ENCODE peak calls at places on chromosomes 16 and 17, in ten cellular contexts. Y is stomach, S is esophagus muscularis mucosa, A is HepG2, C is sigmoid colon, D is A549, X is ovary, G is upper lobe of left lung, F is transverse colon, H is tibial nerve. W is an unnamed sample.

GRCh38 chr17:30454635-30455034 is 22.6 kb upstream of the GOSR1 start:
- DNase-seq in C (no peak), G (no peak), D (no peak), A (no peak), X (no peak), F (no peak), S (no peak), Y (no peak), H (no peak), W (no peak)

GRCh38 chr17:29592850-29593545 is at the start of gene ANKRD13B:
- DNase-seq in G (peak), F (peak), S (no peak), A (no peak), H (no peak), C (peak), D (no peak), X (peak), Y (no peak), W (no peak)

GRCh38 chr17:6496116-6496481 is 51.8 kb downstream of the PIMREG start:
- DNase-seq in F (no peak), H (no peak), Y (no peak), C (peak), S (no peak), D (no peak), X (peak), A (no peak), G (no peak), W (peak)

GRCh38 chr16:4510131-4510530 is 28.4 kb downstream of the CDIP1 start:
- DNase-seq in H (no peak), D (no peak), G (no peak), Y (no peak), C (no peak), X (no peak), A (no peak), S (no peak), F (no peak), W (no peak)

GRCh38 chr16:57147381-57148191 is 38.3 kb downstream of the PSME3IP1 start:
- DNase-seq in Y (no peak), X (peak), C (peak), G (no peak), H (no peak), A (no peak), S (no peak), F (no peak), D (no peak), W (no peak)

GRCh38 chr17:46047398-46047797 is 48.3 kb downstream of the STH start:
- DNase-seq in C (no peak), S (no peak), G (no peak), X (no peak), A (no peak), Y (no peak), H (no peak), D (no peak), F (peak), W (no peak)

GRCh38 chr17:155576-155975 is 18.2 kb downstream of the SCGB1C2 start:
- DNase-seq in Y (no peak), D (no peak), X (no peak), S (no peak), H (no peak), G (no peak), F (no peak), A (no peak), C (peak), W (no peak)

GRCh38 chr17:30368896-30369720 is 9.6 kb upstream of the CPD start:
- DNase-seq in X (no peak), D (no peak), G (peak), F (no peak), C (no peak), Y (no peak), H (no peak), A (no peak), S (no peak), W (no peak)

GRCh38 chr16:54135361-54136275 is 151.0 kb downstream of the IRX3 start:
- DNase-seq in A (no peak), G (no peak), F (no peak), H (no peak), Y (no peak), X (no peak), S (no peak), C (no peak), D (no peak), W (no peak)

GRCh38 chr16:53737563-53737962 is 33.6 kb downstream of the FTO start:
- DNase-seq in G (no peak), C (no peak), F (no peak), D (no peak), A (no peak), S (no peak), X (no peak), Y (no peak), H (no peak), W (no peak)

GRCh38 chr17:81189670-81190530 is 23.9 kb upstream of the AATK start:
- DNase-seq in F (no peak), Y (no peak), C (no peak), D (peak), H (no peak), S (no peak), A (peak), G (peak), X (no peak), W (no peak)

GRCh38 chr16:85399583-85400284 is 213.4 kb upstream of the GSE1 start:
- DNase-seq in H (no peak), G (peak), D (no peak), F (no peak), C (peak), S (no peak), A (no peak), Y (no peak), X (peak), W (no peak)

GRCh38 chr16:23502466-23502865 is 7.8 kb downstream of the GGA2 start:
- DNase-seq in G (no peak), S (no peak), Y (no peak), A (no peak), D (no peak), F (no peak), H (no peak), X (no peak), C (no peak), W (no peak)

GRCh38 chr17:81251943-81252301 is 12.8 kb downstream of the NDUFAF8 start:
- DNase-seq in Y (no peak), F (peak), C (no peak), S (no peak), X (no peak), D (no peak), H (no peak), A (no peak), G (peak), W (no peak)

GRCh38 chr17:47895254-47895855 is 681 bp upstream of the SP2 start:
- DNase-seq in X (no peak), A (no peak), H (no peak), S (peak), C (no peak), D (peak), Y (peak), G (no peak), F (peak), W (peak)

GRCh38 chr17:31394544-31394943 is 3.1 kb downstream of the RAB11FIP4 start:
- DNase-seq in A (peak), S (no peak), G (no peak), F (no peak), H (no peak), X (peak), Y (peak), C (no peak), D (no peak), W (peak)

DNA sequence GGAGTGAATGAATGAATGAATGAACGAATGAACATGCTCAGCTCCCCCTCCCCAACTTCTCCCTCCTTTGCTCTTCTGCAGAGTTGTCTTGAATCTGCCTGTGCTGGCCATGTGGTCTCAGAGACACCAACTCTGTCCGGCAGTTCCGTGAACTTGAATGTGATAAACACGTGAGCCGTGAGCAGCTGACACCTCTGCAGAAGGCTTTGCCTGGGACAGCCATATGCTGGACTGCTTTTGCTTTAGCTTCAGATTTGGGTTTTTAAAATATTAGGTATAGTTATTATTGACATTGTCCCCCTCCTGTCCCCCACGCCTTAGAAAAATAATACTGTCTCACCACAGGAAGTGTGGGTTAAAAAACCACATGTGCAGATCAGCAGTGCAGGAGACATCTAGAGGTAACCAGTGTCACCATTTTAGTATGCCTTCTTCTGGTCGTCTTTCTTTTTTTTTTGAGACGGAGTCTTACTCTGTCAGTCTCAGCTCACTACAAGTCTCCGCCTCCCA is 83.8 kb downstream of the ABCC1 start:
- DNase-seq in F (no peak), C (no peak), Y (no peak), G (no peak), X (no peak), A (no peak), S (no peak), H (no peak), D (no peak), W (no peak)
- H3K27ac ChIP-seq in F (no peak), C (no peak), Y (peak), G (no peak), X (no peak), A (no peak), S (peak), H (no peak), D (no peak), W (no peak)

GRCh38 chr17:28056276-28056620 is 13.8 kb downstream of the NLK start:
- DNase-seq in D (no peak), F (no peak), G (no peak), A (no peak), H (no peak), C (no peak), Y (no peak), S (no peak), X (no peak), W (no peak)

GRCh38 chr17:28059675-28060074 is 17.2 kb downstream of the NLK start:
- DNase-seq in F (no peak), G (no peak), Y (no peak), A (no peak), D (no peak), X (no peak), H (no peak), S (no peak), C (no peak), W (no peak)

GRCh38 chr17:28053725-28054124 is 11.2 kb downstream of the NLK start:
- DNase-seq in D (no peak), A (no peak), F (no peak), H (no peak), C (no peak), G (no peak), Y (no peak), S (no peak), X (no peak), W (no peak)

GRCh38 chr17:28055546-28056275 is 13.2 kb downstream of the NLK start:
- DNase-seq in G (no peak), H (no peak), D (no peak), Y (no peak), A (no peak), F (no peak), S (no peak), X (no peak), C (no peak), W (no peak)

GRCh38 chr17:28057731-28058246 is 15.3 kb downstream of the NLK start:
- DNase-seq in C (no peak), X (no peak), Y (no peak), H (no peak), D (no peak), F (no peak), A (peak), G (no peak), S (no peak), W (no peak)
- TF ChIP-seq EP300 in C (no peak), X (no peak), Y (no peak), H (no peak), D (no peak), F (no peak), A (no peak), G (no peak), S (no peak), W (no peak)

DNA sequence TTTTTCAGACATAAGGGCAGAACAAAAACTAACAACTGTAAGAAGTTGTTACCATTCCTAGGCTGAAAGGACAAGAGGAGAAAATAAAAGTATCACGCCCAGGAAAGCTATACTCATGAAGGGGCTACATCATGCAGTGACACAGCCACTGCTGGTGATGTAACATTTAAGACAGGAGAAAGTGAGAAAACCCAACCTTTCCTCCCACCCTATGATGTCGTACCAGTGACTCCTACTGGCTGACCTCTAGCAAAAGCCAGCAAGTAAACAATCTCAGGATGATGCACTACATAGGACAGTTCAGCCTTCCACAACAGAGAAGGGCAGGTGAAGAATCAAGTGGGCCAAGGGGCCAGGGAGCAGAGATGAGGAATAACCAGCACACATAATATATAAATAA is 14.0 kb upstream of the OR1E2 start:
- DNase-seq in X (no peak), G (no peak), F (no peak), D (no peak), S (no peak), A (peak), C (no peak), H (no peak), Y (no peak), W (no peak)
- TF ChIP-seq CTCF in X (no peak), G (no peak), F (no peak), D (peak), S (no peak), A (peak), C (no peak), H (no peak), Y (no peak), W (no peak)

GRCh38 chr17:73336613-73337400 is 25.0 kb upstream of the CDC42EP4 start:
- DNase-seq in C (no peak), D (no peak), H (no peak), S (no peak), G (peak), A (no peak), F (no peak), Y (no peak), X (no peak), W (peak)

GRCh38 chr17:73335591-73336503 is 24.0 kb upstream of the CDC42EP4 start:
- DNase-seq in X (no peak), Y (peak), D (no peak), C (no peak), H (no peak), A (no peak), S (no peak), F (peak), G (no peak), W (no peak)

GRCh38 chr17:73340093-73340596 is 28.3 kb upstream of the CDC42EP4 start:
- DNase-seq in S (no peak), G (no peak), X (no peak), A (peak), D (peak), C (peak), Y (peak), F (peak), H (no peak), W (no peak)

GRCh38 chr17:73338566-73339247 is 26.9 kb upstream of the CDC42EP4 start:
- DNase-seq in G (peak), H (no peak), Y (no peak), A (no peak), F (no peak), D (no peak), S (no peak), C (no peak), X (no peak), W (no peak)

GRCh38 chr17:73338050-73338491 is 26.3 kb upstream of the CDC42EP4 start:
- DNase-seq in F (no peak), X (peak), S (no peak), C (no peak), H (no peak), Y (no peak), G (peak), D (no peak), A (no peak), W (no peak)
- H3K27ac ChIP-seq in F (peak), X (peak), S (peak), C (peak), H (peak), Y (peak), G (no peak), D (no peak), A (no peak), W (no peak)

GRCh38 chr17:64097196-64097936 is 32.6 kb downstream of the ERN1 start:
- DNase-seq in X (peak), G (no peak), S (no peak), C (no peak), H (no peak), Y (no peak), D (no peak), A (no peak), F (no peak), W (no peak)
- TF ChIP-seq EP300 in X (no peak), G (no peak), S (no peak), C (no peak), H (peak), Y (no peak), D (no peak), A (no peak), F (no peak), W (no peak)

GRCh38 chr17:7656958-7657715 is 6.4 kb downstream of the ATP1B2 start:
- DNase-seq in X (peak), G (no peak), Y (no peak), D (no peak), A (no peak), C (peak), S (no peak), H (no peak), F (peak), W (no peak)
- TF ChIP-seq CTCF in X (no peak), G (no peak), Y (no peak), D (no peak), A (no peak), C (no peak), S (no peak), H (no peak), F (no peak), W (no peak)

GRCh38 chr17:40022961-40023541 is 7.8 kb downstream of the CSF3 start:
- DNase-seq in A (no peak), H (no peak), C (no peak), X (no peak), D (no peak), F (peak), Y (peak), S (no peak), G (peak), W (no peak)

GRCh38 chr17:40023590-40024292 is 8.5 kb downstream of the CSF3 start:
- DNase-seq in C (peak), G (no peak), Y (peak), S (no peak), A (no peak), D (no peak), H (no peak), F (peak), X (peak), W (no peak)

GRCh38 chr17:40020146-40020545 is 4.9 kb downstream of the CSF3 start:
- DNase-seq in F (no peak), S (no peak), X (no peak), A (no peak), C (no peak), D (no peak), G (no peak), H (no peak), Y (no peak), W (no peak)

GRCh38 chr17:40021471-40021961 is 6.3 kb downstream of the CSF3 start:
- DNase-seq in F (no peak), Y (no peak), H (no peak), C (no peak), A (no peak), D (peak), S (no peak), X (peak), G (peak), W (no peak)

DNA sequence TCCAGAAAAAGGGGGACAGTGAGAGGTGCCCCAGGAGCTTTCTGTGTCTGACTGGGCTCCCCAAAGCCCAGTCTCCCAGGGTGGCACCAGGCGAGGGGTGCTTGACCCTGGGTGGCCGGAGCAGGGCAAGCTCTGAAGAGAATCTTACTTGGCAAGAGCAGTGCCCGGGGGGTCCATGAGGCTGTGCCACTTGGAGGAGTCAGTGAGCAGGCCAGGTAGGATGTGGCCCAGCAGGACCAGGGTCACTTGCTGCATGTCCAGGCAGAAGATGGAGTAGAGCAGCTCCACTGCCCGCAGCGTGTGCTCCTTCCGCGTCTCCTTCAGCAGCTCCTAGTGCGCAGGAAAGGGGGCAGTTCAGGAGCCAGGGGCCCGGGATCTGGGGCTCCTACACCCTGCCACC is 7.3 kb downstream of the CSF3 start:
- DNase-seq in Y (no peak), S (no peak), X (no peak), A (no peak), F (no peak), D (no peak), H (no peak), C (no peak), G (no peak), W (no peak)
- H3K27ac ChIP-seq in Y (peak), S (peak), X (no peak), A (no peak), F (peak), D (peak), H (no peak), C (no peak), G (peak), W (no peak)